ENCODE peak calls at places on chromosomes 12 and 14, in five cellular contexts. One of them, this sample, is unnamed.

GRCh38 chr12:3227076-3227975 is 150.1 kb downstream of the TSPAN9 start:
- DNase-seq in T-helper 2 cell: no peak
- DNase-seq in stimulated activated CD8-positive, alpha-beta memory T cell treated with anti-CD3 and anti-CD28 coated beads, Interleukin-15, amount 100 ng/mL, for 24 hours: no peak
- DNase-seq in C1 segment of cervical spinal cord: no peak
- DNase-seq in fibroblast of mammary gland: no peak
- DNase-seq in this sample: no peak

GRCh38 chr12:103548622-103549601 is 38.2 kb upstream of the STAB2 start:
- DNase-seq in C1 segment of cervical spinal cord: no peak
- DNase-seq in stimulated activated CD8-positive, alpha-beta memory T cell treated with anti-CD3 and anti-CD28 coated beads, Interleukin-15, amount 100 ng/mL, for 24 hours: peak
- DNase-seq in fibroblast of mammary gland: peak
- DNase-seq in T-helper 2 cell: peak
- DNase-seq in this sample: peak

GRCh38 chr12:90842477-90842876 is 112.5 kb downstream of the CCER1 start:
- DNase-seq in C1 segment of cervical spinal cord: no peak
- DNase-seq in stimulated activated CD8-positive, alpha-beta memory T cell treated with anti-CD3 and anti-CD28 coated beads, Interleukin-15, amount 100 ng/mL, for 24 hours: no peak
- DNase-seq in fibroblast of mammary gland: no peak
- DNase-seq in T-helper 2 cell: no peak
- DNase-seq in this sample: no peak

GRCh38 chr14:87687338-87687876 is 305.6 kb downstream of the GALC start:
- DNase-seq in fibroblast of mammary gland: no peak
- DNase-seq in C1 segment of cervical spinal cord: no peak
- DNase-seq in stimulated activated CD8-positive, alpha-beta memory T cell treated with anti-CD3 and anti-CD28 coated beads, Interleukin-15, amount 100 ng/mL, for 24 hours: no peak
- DNase-seq in T-helper 2 cell: no peak
- DNase-seq in this sample: no peak

GRCh38 chr12:106139422-106140141 is 828 bp upstream of the NUAK1 start:
- DNase-seq in stimulated activated CD8-positive, alpha-beta memory T cell treated with anti-CD3 and anti-CD28 coated beads, Interleukin-15, amount 100 ng/mL, for 24 hours: no peak
- DNase-seq in fibroblast of mammary gland: peak
- DNase-seq in T-helper 2 cell: no peak
- DNase-seq in C1 segment of cervical spinal cord: peak
- DNase-seq in this sample: no peak

GRCh38 chr12:21989819-21990412 is 48.7 kb upstream of the ABCC9 start:
- DNase-seq in stimulated activated CD8-positive, alpha-beta memory T cell treated with anti-CD3 and anti-CD28 coated beads, Interleukin-15, amount 100 ng/mL, for 24 hours: no peak
- DNase-seq in C1 segment of cervical spinal cord: no peak
- DNase-seq in fibroblast of mammary gland: peak
- DNase-seq in T-helper 2 cell: no peak
- DNase-seq in this sample: no peak

GRCh38 chr12:92596388-92596787 is 106.4 kb upstream of the PLEKHG7 start:
- DNase-seq in T-helper 2 cell: no peak
- DNase-seq in stimulated activated CD8-positive, alpha-beta memory T cell treated with anti-CD3 and anti-CD28 coated beads, Interleukin-15, amount 100 ng/mL, for 24 hours: no peak
- DNase-seq in fibroblast of mammary gland: peak
- DNase-seq in C1 segment of cervical spinal cord: no peak
- DNase-seq in this sample: no peak

GRCh38 chr12:104790296-104791125 is 167.6 kb downstream of the SLC41A2 start:
- DNase-seq in C1 segment of cervical spinal cord: no peak
- DNase-seq in T-helper 2 cell: peak
- DNase-seq in stimulated activated CD8-positive, alpha-beta memory T cell treated with anti-CD3 and anti-CD28 coated beads, Interleukin-15, amount 100 ng/mL, for 24 hours: peak
- DNase-seq in fibroblast of mammary gland: peak
- DNase-seq in this sample: peak

GRCh38 chr14:99505089-99505488 is 23.9 kb downstream of the CCNK start:
- DNase-seq in T-helper 2 cell: no peak
- DNase-seq in stimulated activated CD8-positive, alpha-beta memory T cell treated with anti-CD3 and anti-CD28 coated beads, Interleukin-15, amount 100 ng/mL, for 24 hours: no peak
- DNase-seq in fibroblast of mammary gland: no peak
- DNase-seq in C1 segment of cervical spinal cord: no peak
- DNase-seq in this sample: no peak

GRCh38 chr14:101932668-101933067 is 31.7 kb upstream of the DYNC1H1 start:
- DNase-seq in C1 segment of cervical spinal cord: no peak
- DNase-seq in fibroblast of mammary gland: no peak
- DNase-seq in stimulated activated CD8-positive, alpha-beta memory T cell treated with anti-CD3 and anti-CD28 coated beads, Interleukin-15, amount 100 ng/mL, for 24 hours: no peak
- DNase-seq in T-helper 2 cell: no peak
- DNase-seq in this sample: no peak

GRCh38 chr14:74882103-74882920 is 596 bp downstream of the DLST start:
- DNase-seq in T-helper 2 cell: peak
- DNase-seq in stimulated activated CD8-positive, alpha-beta memory T cell treated with anti-CD3 and anti-CD28 coated beads, Interleukin-15, amount 100 ng/mL, for 24 hours: peak
- DNase-seq in fibroblast of mammary gland: peak
- DNase-seq in C1 segment of cervical spinal cord: no peak
- DNase-seq in this sample: peak

GRCh38 chr12:110249716-110250225 is 31.3 kb upstream of the ATP2A2 start:
- DNase-seq in stimulated activated CD8-positive, alpha-beta memory T cell treated with anti-CD3 and anti-CD28 coated beads, Interleukin-15, amount 100 ng/mL, for 24 hours: no peak
- DNase-seq in fibroblast of mammary gland: no peak
- DNase-seq in T-helper 2 cell: no peak
- DNase-seq in C1 segment of cervical spinal cord: no peak
- DNase-seq in this sample: no peak

GRCh38 chr14:68089146-68089715 is 269.7 kb downstream of the RAD51B start:
- DNase-seq in fibroblast of mammary gland: peak
- DNase-seq in T-helper 2 cell: no peak
- DNase-seq in C1 segment of cervical spinal cord: no peak
- DNase-seq in stimulated activated CD8-positive, alpha-beta memory T cell treated with anti-CD3 and anti-CD28 coated beads, Interleukin-15, amount 100 ng/mL, for 24 hours: no peak
- DNase-seq in this sample: no peak

GRCh38 chr12:105067511-105068031 is 16.7 kb downstream of the ALDH1L2 start:
- DNase-seq in C1 segment of cervical spinal cord: no peak
- DNase-seq in T-helper 2 cell: no peak
- DNase-seq in stimulated activated CD8-positive, alpha-beta memory T cell treated with anti-CD3 and anti-CD28 coated beads, Interleukin-15, amount 100 ng/mL, for 24 hours: no peak
- DNase-seq in fibroblast of mammary gland: peak
- DNase-seq in this sample: no peak

GRCh38 chr12:109200825-109201495 is 84.6 kb downstream of the ACACB start:
- DNase-seq in fibroblast of mammary gland: no peak
- DNase-seq in C1 segment of cervical spinal cord: no peak
- DNase-seq in T-helper 2 cell: no peak
- DNase-seq in stimulated activated CD8-positive, alpha-beta memory T cell treated with anti-CD3 and anti-CD28 coated beads, Interleukin-15, amount 100 ng/mL, for 24 hours: no peak
- DNase-seq in this sample: no peak

GRCh38 chr14:101202627-101203404 is 299.3 kb upstream of the RTL1 start:
- DNase-seq in T-helper 2 cell: no peak
- DNase-seq in stimulated activated CD8-positive, alpha-beta memory T cell treated with anti-CD3 and anti-CD28 coated beads, Interleukin-15, amount 100 ng/mL, for 24 hours: no peak
- DNase-seq in C1 segment of cervical spinal cord: no peak
- DNase-seq in fibroblast of mammary gland: no peak
- DNase-seq in this sample: no peak

GRCh38 chr12:25806271-25806670 is 152.2 kb upstream of the RASSF8 start:
- DNase-seq in stimulated activated CD8-positive, alpha-beta memory T cell treated with anti-CD3 and anti-CD28 coated beads, Interleukin-15, amount 100 ng/mL, for 24 hours: no peak
- DNase-seq in C1 segment of cervical spinal cord: no peak
- DNase-seq in T-helper 2 cell: no peak
- DNase-seq in fibroblast of mammary gland: peak
- DNase-seq in this sample: no peak

GRCh38 chr12:24482882-24483604 is 465.9 kb downstream of the BCAT1 start:
- DNase-seq in stimulated activated CD8-positive, alpha-beta memory T cell treated with anti-CD3 and anti-CD28 coated beads, Interleukin-15, amount 100 ng/mL, for 24 hours: no peak
- DNase-seq in T-helper 2 cell: no peak
- DNase-seq in C1 segment of cervical spinal cord: no peak
- DNase-seq in fibroblast of mammary gland: peak
- DNase-seq in this sample: no peak